ENCODE peak calls at places on chromosomes 13 and 19, in eight cellular contexts. A is epithelial cell of prostate; Q is stimulated activated CD4-positive, alpha-beta T cell treated with anti-CD3 and anti-CD28 coated beads, Interleukin-15, amount 100 ng/mL, for 1 hour; C is activated naive CD8-positive, alpha-beta T cell treated with anti-CD3 and anti-CD28 coated beads, Interleukin-2, amount 50 U/mL, for 24 hours; X is T-helper 17 cell; G is amniotic epithelial cell; L is T-helper 9 cell; M is head of caudate nucleus. O is an unnamed sample.

GRCh38 chr13:32989331-32989730 is 26.9 kb upstream of the KL start:
- DNase-seq in A (no peak), Q (no peak), C (no peak), X (no peak), G (no peak), L (no peak), M (no peak), O (no peak)

GRCh38 chr13:24159921-24160324 is 597 bp upstream of the SPATA13 start:
- DNase-seq in A (no peak), Q (no peak), C (no peak), X (no peak), G (no peak), L (no peak), M (no peak), O (peak)

GRCh38 chr19:14430712-14431111 is 2.4 kb upstream of the PKN1 start:
- DNase-seq in A (no peak), Q (no peak), C (no peak), X (no peak), G (no peak), L (no peak), M (no peak), O (no peak)

GRCh38 chr19:17079710-17080440 is 4.3 kb downstream of the MYO9B start:
- DNase-seq in A (peak), Q (peak), C (peak), X (peak), G (peak), L (peak), M (peak), O (no peak)

GRCh38 chr19:13260883-13261653 is 110.9 kb downstream of the IER2 start:
- DNase-seq in A (peak), Q (no peak), C (peak), X (no peak), G (peak), L (no peak), M (no peak), O (peak)

GRCh38 chr19:57192064-57192395 is 730 bp downstream of the ZNF264 start:
- DNase-seq in A (no peak), Q (no peak), C (no peak), X (no peak), G (peak), L (no peak), M (no peak), O (peak)

GRCh38 chr13:20702530-20702929 is 969 bp upstream of the IL17D start:
- DNase-seq in A (no peak), Q (no peak), C (no peak), X (no peak), G (no peak), L (no peak), M (no peak), O (no peak)

GRCh38 chr19:6425732-6426686 is 1.4 kb upstream of the KHSRP start:
- DNase-seq in A (no peak), Q (no peak), C (no peak), X (no peak), G (no peak), L (no peak), M (peak), O (peak)

GRCh38 chr13:46403851-46404731 is 17.0 kb upstream of the RUBCNL start:
- DNase-seq in A (no peak), Q (no peak), C (no peak), X (no peak), G (no peak), L (no peak), M (no peak), O (peak)

GRCh38 chr13:80955487-80955886 is 614.6 kb upstream of the SPRY2 start:
- DNase-seq in A (no peak), Q (no peak), C (no peak), X (no peak), G (no peak), L (no peak), M (no peak), O (no peak)

GRCh38 chr13:106390360-106390759 is 145.1 kb downstream of the EFNB2 start:
- DNase-seq in A (no peak), Q (no peak), C (no peak), X (no peak), G (no peak), L (no peak), M (no peak), O (no peak)

GRCh38 chr13:21318891-21319532 is 140.1 kb downstream of the ZDHHC20 start:
- DNase-seq in A (no peak), Q (no peak), C (no peak), X (no peak), G (peak), L (no peak), M (peak), O (no peak)